ENCODE peak calls at places on chromosomes 5 and 9, in five cellular contexts. One of them, this sample, is unnamed.

GRCh38 chr5:10735569-10736255 is 25.3 kb downstream of the DAP start:
- DNase-seq in GM04503: no peak
- DNase-seq in NCI-H524: no peak
- DNase-seq in neural crest cell: no peak
- DNase-seq in tibial artery: no peak
- DNase-seq in this sample: no peak

GRCh38 chr9:125261501-125262216 is at the start of gene GAPVD1:
- DNase-seq in tibial artery: peak; percentile 74
- DNase-seq in GM04503: peak; percentile 59
- DNase-seq in neural crest cell: peak; percentile 90
- DNase-seq in NCI-H524: peak; percentile 98
- DNase-seq in this sample: peak; percentile 80

GRCh38 chr9:34957492-34958410 is at the start of gene PHF24:
- DNase-seq in tibial artery: no peak
- DNase-seq in GM04503: no peak
- DNase-seq in neural crest cell: no peak
- DNase-seq in NCI-H524: peak; percentile 28
- DNase-seq in this sample: no peak

GRCh38 chr9:127087411-127087810 is 35.0 kb downstream of the ANGPTL2 start:
- DNase-seq in NCI-H524: no peak
- DNase-seq in GM04503: no peak
- DNase-seq in neural crest cell: no peak
- DNase-seq in tibial artery: no peak
- DNase-seq in this sample: peak; percentile 17

GRCh38 chr9:134626141-134626423 is 15.5 kb upstream of the COL5A1 start:
- DNase-seq in GM04503: no peak
- DNase-seq in tibial artery: peak; percentile 17
- DNase-seq in NCI-H524: no peak
- DNase-seq in neural crest cell: no peak
- DNase-seq in this sample: no peak

GRCh38 chr9:129309906-129310305 is 131.8 kb upstream of the IER5L start:
- DNase-seq in NCI-H524: no peak
- DNase-seq in tibial artery: peak; percentile 6
- DNase-seq in GM04503: no peak
- DNase-seq in neural crest cell: no peak
- DNase-seq in this sample: no peak

GRCh38 chr5:137470921-137471220 is 28.3 kb downstream of the SPOCK1 start:
- DNase-seq in neural crest cell: no peak
- DNase-seq in GM04503: no peak
- DNase-seq in tibial artery: no peak
- DNase-seq in NCI-H524: no peak
- DNase-seq in this sample: no peak

GRCh38 chr5:37789991-37790390 is 49.9 kb downstream of the GDNF start:
- DNase-seq in neural crest cell: no peak
- DNase-seq in tibial artery: no peak
- DNase-seq in NCI-H524: peak; percentile 22
- DNase-seq in GM04503: peak; percentile 71
- DNase-seq in this sample: no peak

GRCh38 chr5:28603869-28604268 is 1565.5 kb upstream of the CDH9 start:
- DNase-seq in NCI-H524: no peak
- DNase-seq in GM04503: no peak
- DNase-seq in tibial artery: no peak
- DNase-seq in neural crest cell: no peak
- DNase-seq in this sample: no peak

GRCh38 chr9:4714266-4715016 is 26.6 kb downstream of the AK3 start:
- DNase-seq in NCI-H524: peak; percentile 92
- DNase-seq in neural crest cell: no peak
- DNase-seq in tibial artery: no peak
- DNase-seq in GM04503: no peak
- DNase-seq in this sample: no peak

GRCh38 chr5:68500828-68501227 is 285.3 kb downstream of the PIK3R1 start:
- DNase-seq in tibial artery: no peak
- DNase-seq in neural crest cell: peak; percentile 20
- DNase-seq in NCI-H524: no peak
- DNase-seq in GM04503: no peak
- DNase-seq in this sample: no peak

GRCh38 chr9:37541465-37541864 is 34.7 kb downstream of the FBXO10 start:
- DNase-seq in NCI-H524: no peak
- DNase-seq in neural crest cell: no peak
- DNase-seq in GM04503: no peak
- DNase-seq in tibial artery: no peak
- DNase-seq in this sample: no peak

GRCh38 chr9:136567651-136568287 is 21.9 kb upstream of the NOTCH1 start:
- DNase-seq in tibial artery: peak; percentile 76
- DNase-seq in NCI-H524: no peak
- DNase-seq in GM04503: no peak
- DNase-seq in neural crest cell: no peak
- DNase-seq in this sample: peak; percentile 86

GRCh38 chr5:126384985-126385384 is 38.2 kb upstream of the GRAMD2B start:
- DNase-seq in tibial artery: no peak
- DNase-seq in NCI-H524: no peak
- DNase-seq in GM04503: peak; percentile 67
- DNase-seq in neural crest cell: no peak
- DNase-seq in this sample: no peak

GRCh38 chr5:21219966-21220365 is 1232.0 kb upstream of the CDH18 start:
- DNase-seq in NCI-H524: no peak
- DNase-seq in tibial artery: no peak
- DNase-seq in GM04503: no peak
- DNase-seq in neural crest cell: no peak
- DNase-seq in this sample: no peak

GRCh38 chr5:14038341-14038959 is 94.0 kb upstream of the DNAH5 start:
- DNase-seq in NCI-H524: no peak
- DNase-seq in GM04503: no peak
- DNase-seq in tibial artery: no peak
- DNase-seq in neural crest cell: no peak
- DNase-seq in this sample: no peak

GRCh38 chr9:16154570-16155078 is 601.8 kb downstream of the CCDC171 start:
- DNase-seq in neural crest cell: peak; percentile 59
- DNase-seq in tibial artery: peak; percentile 36
- DNase-seq in GM04503: no peak
- DNase-seq in NCI-H524: peak; percentile 82
- DNase-seq in this sample: no peak

GRCh38 chr9:114259800-114260523 is 62.9 kb upstream of the ORM1 start:
- DNase-seq in tibial artery: no peak
- DNase-seq in neural crest cell: no peak
- DNase-seq in GM04503: no peak
- DNase-seq in NCI-H524: peak; percentile 99
- DNase-seq in this sample: no peak

GRCh38 chr5:55176176-55176818 is 3.3 kb upstream of the CDC20B start:
- DNase-seq in GM04503: no peak
- DNase-seq in NCI-H524: peak; percentile 81
- DNase-seq in tibial artery: no peak
- DNase-seq in neural crest cell: peak; percentile 51
- DNase-seq in this sample: no peak

GRCh38 chr9:93904649-93905472 is 50.3 kb downstream of the BARX1 start:
- DNase-seq in tibial artery: peak; percentile 10
- DNase-seq in NCI-H524: no peak
- DNase-seq in neural crest cell: no peak
- DNase-seq in GM04503: no peak
- DNase-seq in this sample: no peak

GRCh38 chr5:160280384-160281090 is 31.8 kb downstream of the CCNJL start:
- DNase-seq in neural crest cell: no peak
- DNase-seq in GM04503: no peak
- DNase-seq in tibial artery: no peak
- DNase-seq in NCI-H524: peak; percentile 63
- DNase-seq in this sample: no peak

GRCh38 chr5:150573216-150573615 is 65.3 kb downstream of the NDST1 start:
- DNase-seq in tibial artery: no peak
- DNase-seq in NCI-H524: no peak
- DNase-seq in GM04503: no peak
- DNase-seq in neural crest cell: no peak
- DNase-seq in this sample: no peak

GRCh38 chr5:8376478-8376877 is 507.5 kb downstream of the MTRR start:
- DNase-seq in GM04503: no peak
- DNase-seq in NCI-H524: no peak
- DNase-seq in neural crest cell: no peak
- DNase-seq in tibial artery: no peak
- DNase-seq in this sample: no peak

GRCh38 chr9:27442464-27442863 is 81.6 kb upstream of the IFNK start:
- DNase-seq in neural crest cell: no peak
- DNase-seq in NCI-H524: peak; percentile 3
- DNase-seq in tibial artery: no peak
- DNase-seq in GM04503: no peak
- DNase-seq in this sample: no peak

GRCh38 chr5:79069488-79070001 is at the start of the genes BHMT2 and DMGDH:
- DNase-seq in tibial artery: no peak
- DNase-seq in GM04503: no peak
- DNase-seq in neural crest cell: no peak
- DNase-seq in NCI-H524: no peak
- DNase-seq in this sample: peak; percentile 21

GRCh38 chr5:57784106-57784505 is 301.5 kb upstream of the ACTBL2 start:
- DNase-seq in neural crest cell: no peak
- DNase-seq in tibial artery: no peak
- DNase-seq in GM04503: no peak
- DNase-seq in NCI-H524: no peak
- DNase-seq in this sample: no peak

GRCh38 chr5:54249210-54250028 is 61.0 kb downstream of the ARL15 start:
- DNase-seq in GM04503: no peak
- DNase-seq in NCI-H524: peak; percentile 13
- DNase-seq in neural crest cell: no peak
- DNase-seq in tibial artery: no peak
- DNase-seq in this sample: no peak

GRCh38 chr5:125152036-125152435 is 405.6 kb upstream of the ZNF608 start:
- DNase-seq in tibial artery: no peak
- DNase-seq in NCI-H524: no peak
- DNase-seq in neural crest cell: no peak
- DNase-seq in GM04503: no peak
- DNase-seq in this sample: no peak

GRCh38 chr5:39213437-39214207 is 5.7 kb downstream of the FYB1 start:
- DNase-seq in neural crest cell: no peak
- DNase-seq in NCI-H524: no peak
- DNase-seq in tibial artery: no peak
- DNase-seq in GM04503: no peak
- DNase-seq in this sample: no peak

GRCh38 chr9:134059661-134060395 is 8.0 kb downstream of the BRD3 start:
- DNase-seq in GM04503: no peak
- DNase-seq in tibial artery: peak; percentile 44
- DNase-seq in neural crest cell: no peak
- DNase-seq in NCI-H524: no peak
- DNase-seq in this sample: no peak

GRCh38 chr5:125700380-125700856 is 722.8 kb upstream of the GRAMD2B start:
- DNase-seq in tibial artery: no peak
- DNase-seq in neural crest cell: no peak
- DNase-seq in GM04503: no peak
- DNase-seq in NCI-H524: no peak
- DNase-seq in this sample: no peak

GRCh38 chr5:63959177-63959982 is 2.9 kb downstream of the HTR1A start:
- DNase-seq in NCI-H524: peak; percentile 96
- DNase-seq in neural crest cell: peak; percentile 35
- DNase-seq in tibial artery: no peak
- DNase-seq in GM04503: no peak
- DNase-seq in this sample: no peak

GRCh38 chr5:58294598-58295298 is 165.1 kb downstream of the PLK2 start:
- DNase-seq in tibial artery: no peak
- DNase-seq in GM04503: no peak
- DNase-seq in NCI-H524: no peak
- DNase-seq in neural crest cell: no peak
- DNase-seq in this sample: no peak

GRCh38 chr5:113817683-113818082 is 304.2 kb downstream of the YTHDC2 start:
- DNase-seq in neural crest cell: no peak
- DNase-seq in NCI-H524: no peak
- DNase-seq in GM04503: no peak
- DNase-seq in tibial artery: no peak
- DNase-seq in this sample: no peak

GRCh38 chr5:68182534-68182933 is 33.0 kb upstream of the PIK3R1 start:
- DNase-seq in GM04503: no peak
- DNase-seq in NCI-H524: no peak
- DNase-seq in tibial artery: no peak
- DNase-seq in neural crest cell: no peak
- DNase-seq in this sample: no peak

GRCh38 chr9:3980771-3981170 is 319.1 kb downstream of the GLIS3 start:
- DNase-seq in NCI-H524: peak; percentile 37
- DNase-seq in GM04503: no peak
- DNase-seq in neural crest cell: peak; percentile 16
- DNase-seq in tibial artery: no peak
- DNase-seq in this sample: no peak